ENCODE peak calls at places on chromosomes 11 and 22, in six cellular contexts. C is lower lobe of right lung, K is upper lobe of left lung, A is ovary, O is progenitor cell of endocrine pancreas, G is fibroblast of lung. X is an unnamed sample.

GRCh38 chr11:118174006-118174567 is 2.4 kb downstream of the SCN2B start:
- DNase-seq in C (no peak), K (no peak), A (no peak), O (no peak), G (no peak), X (no peak)

GRCh38 chr11:79794057-79794456 is 353.2 kb upstream of the TENM4 start:
- DNase-seq in C (no peak), K (no peak), A (no peak), O (no peak), G (no peak), X (no peak)

GRCh38 chr11:35764414-35764813 is 101.8 kb downstream of the TRIM44 start:
- DNase-seq in C (no peak), K (no peak), A (no peak), O (no peak), G (no peak), X (no peak)

GRCh38 chr11:63920126-63920869 is 3.3 kb upstream of the RCOR2 start:
- DNase-seq in C (no peak), K (peak), A (peak), O (no peak), G (no peak), X (no peak)

GRCh38 chr11:11856638-11857037 is 14.9 kb downstream of the USP47 start:
- DNase-seq in C (no peak), K (no peak), A (no peak), O (no peak), G (peak), X (no peak)

GRCh38 chr11:64298966-64299846 is 952 bp upstream of the CATSPERZ start:
- DNase-seq in C (peak), K (peak), A (peak), O (no peak), G (no peak), X (no peak)

GRCh38 chr11:60158666-60159065 is 24.2 kb downstream of the MS4A6A start:
- DNase-seq in C (no peak), K (no peak), A (no peak), O (no peak), G (no peak), X (no peak)

GRCh38 chr11:73538381-73538872 is 59.5 kb downstream of the FAM168A start:
- DNase-seq in C (no peak), K (no peak), A (no peak), O (no peak), G (peak), X (no peak)

GRCh38 chr11:104946907-104947306 is 21.5 kb downstream of the CASP4 start:
- DNase-seq in C (no peak), K (no peak), A (no peak), O (no peak), G (peak), X (no peak)

GRCh38 chr11:34215806-34216453 is 110.5 kb downstream of the NAT10 start:
- DNase-seq in C (no peak), K (no peak), A (no peak), O (no peak), G (no peak), X (no peak)

GRCh38 chr11:127130321-127130720 is 129.8 kb upstream of the KIRREL3 start:
- DNase-seq in C (no peak), K (no peak), A (no peak), O (no peak), G (no peak), X (no peak)

DNA sequence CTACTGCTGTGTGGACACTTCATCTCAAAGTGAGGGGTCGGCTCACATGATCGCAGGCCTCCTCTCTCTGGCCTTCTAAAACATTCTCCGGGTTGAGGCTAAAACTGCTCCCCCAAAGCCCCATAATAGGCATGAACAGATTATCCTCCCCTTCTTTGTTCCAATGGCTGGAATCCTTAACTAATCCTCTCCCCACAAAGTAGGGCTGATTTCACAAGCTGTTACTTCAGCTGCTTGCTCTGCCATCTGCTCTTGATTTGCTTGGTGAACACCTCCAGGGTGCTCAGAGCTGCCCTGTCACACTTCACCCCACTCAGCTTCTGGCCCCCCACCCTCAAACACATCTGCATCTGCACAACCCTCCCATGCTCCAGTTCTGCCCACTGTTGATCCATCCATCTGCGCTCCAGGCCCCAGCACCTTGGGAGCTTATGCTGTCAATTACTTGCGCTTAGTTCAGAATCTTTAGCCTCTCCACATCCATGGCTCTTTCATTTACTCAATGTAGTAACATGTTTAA is 173.1 kb upstream of the API5 start:
- DNase-seq in C (no peak), K (no peak), A (no peak), O (no peak), G (no peak), X (no peak)
- TF ChIP-seq CTCF in C (no peak), K (no peak), A (no peak), O (no peak), G (no peak), X (no peak)

GRCh38 chr22:22770280-22770871 is 117.2 kb upstream of the IGLL5 start:
- DNase-seq in C (no peak), K (no peak), A (peak), O (peak), G (peak), X (peak)
- TF ChIP-seq CTCF in C (peak), K (peak), A (peak), O (peak), G (peak), X (no peak)

GRCh38 chr22:26512149-26512793 is at the start of gene TFIP11:
- DNase-seq in C (peak), K (peak), A (peak), O (peak), G (peak), X (peak)
- TF ChIP-seq CTCF in C (no peak), K (peak), A (no peak), O (peak), G (no peak), X (no peak)

GRCh38 chr11:13963169-13963948 is 836 bp downstream of the SPON1 start:
- DNase-seq in C (peak), K (no peak), A (no peak), O (peak), G (peak), X (no peak)
- TF ChIP-seq CTCF in C (no peak), K (no peak), A (no peak), O (no peak), G (no peak), X (no peak)

GRCh38 chr11:95138448-95138847 is 48.8 kb downstream of the ENDOD1 start:
- DNase-seq in C (no peak), K (no peak), A (no peak), O (no peak), G (no peak), X (no peak)
- TF ChIP-seq CTCF in C (no peak), K (no peak), A (no peak), O (no peak), G (peak), X (no peak)

GRCh38 chr11:37657645-37658044 is 1059.6 kb upstream of the RAG2 start:
- DNase-seq in C (no peak), K (no peak), A (no peak), O (no peak), G (peak), X (no peak)
- TF ChIP-seq CTCF in C (no peak), K (no peak), A (no peak), O (peak), G (peak), X (no peak)

DNA sequence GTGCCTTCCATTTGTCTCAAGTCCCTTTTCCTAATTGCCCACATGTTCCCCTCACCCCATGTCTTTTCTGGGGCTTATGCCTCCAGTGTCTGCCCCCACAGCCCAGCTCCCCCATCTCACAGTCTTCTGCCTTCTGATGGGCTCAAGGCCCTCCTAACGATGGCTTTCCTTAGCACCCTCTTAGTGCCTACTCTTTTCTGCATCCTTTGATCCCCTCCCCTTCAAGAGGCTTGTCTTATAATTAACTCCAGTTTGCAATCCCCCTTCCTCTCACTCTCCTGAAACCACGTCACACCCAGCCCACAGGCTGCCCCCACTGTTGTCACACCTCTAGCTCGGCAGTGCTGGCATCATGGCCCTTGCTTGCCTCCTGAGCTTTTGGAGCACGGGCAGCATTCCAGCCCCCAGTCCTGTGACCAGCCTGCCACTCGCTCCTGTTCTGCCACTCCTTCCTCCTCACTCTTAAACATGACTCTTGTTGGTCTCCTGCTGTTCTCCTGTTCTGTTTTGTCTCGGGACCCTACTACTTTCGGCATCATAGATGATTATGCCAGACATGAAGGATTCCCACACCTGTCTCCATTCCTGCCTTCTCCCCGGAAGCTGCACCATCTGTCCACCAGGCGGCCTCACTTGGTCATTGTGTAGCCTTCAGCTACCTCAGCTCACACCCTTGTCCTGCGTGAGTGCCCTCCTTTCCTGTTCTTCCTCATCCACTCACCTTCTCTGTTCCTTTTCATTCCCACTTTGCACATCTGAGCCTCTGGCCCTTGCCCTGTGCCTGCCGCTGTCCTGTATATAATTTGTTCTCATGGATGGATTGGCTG is 26.1 kb downstream of the UBE2L3 start:
- DNase-seq in C (no peak), K (no peak), A (no peak), O (no peak), G (no peak), X (no peak)
- TF ChIP-seq CTCF in C (no peak), K (no peak), A (no peak), O (peak), G (peak), X (no peak)

GRCh38 chr22:42262964-42263363 is 7.5 kb downstream of the TCF20 start:
- DNase-seq in C (no peak), K (no peak), A (no peak), O (no peak), G (no peak), X (no peak)
- TF ChIP-seq CTCF in C (no peak), K (no peak), A (no peak), O (no peak), G (no peak), X (no peak)

DNA sequence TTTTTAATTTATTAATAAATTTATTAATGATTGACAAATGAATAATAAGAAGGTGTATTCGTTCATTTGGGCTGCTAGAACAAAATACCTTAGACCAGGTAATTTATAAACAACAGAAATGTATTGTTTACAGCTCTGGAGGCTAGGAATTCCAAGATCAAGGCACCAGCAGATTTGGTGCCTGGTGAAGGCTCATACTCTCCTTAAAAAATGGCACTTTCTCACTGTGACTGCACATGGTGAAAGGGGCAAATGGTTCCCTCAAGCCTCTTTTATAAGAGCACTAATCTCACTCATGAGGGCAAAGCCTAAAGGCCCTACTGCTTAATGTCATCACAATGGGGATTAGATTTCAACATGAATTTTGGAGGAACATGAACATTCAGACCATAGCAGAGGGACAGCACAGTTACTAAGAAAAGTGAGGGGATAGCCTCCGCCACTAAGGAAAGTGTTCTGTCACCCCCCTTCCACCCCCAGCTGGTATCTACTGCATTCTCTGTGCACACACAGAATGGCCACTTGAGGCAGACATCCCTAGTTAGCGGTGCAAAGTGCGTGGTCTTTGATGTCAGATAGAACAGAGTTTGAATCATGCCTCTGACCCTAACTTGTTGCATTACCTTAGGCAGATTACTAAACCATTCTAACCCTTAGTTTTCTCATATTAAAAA is 47.2 kb upstream of the CEP295 start:
- DNase-seq in C (no peak), K (no peak), A (no peak), O (no peak), G (no peak), X (no peak)
- TF ChIP-seq CTCF in C (no peak), K (no peak), A (no peak), O (peak), G (peak), X (no peak)